ENCODE peak calls at places on chromosomes 6 and 20, in nine cellular contexts. B, Z, W, U, O, X, L, G and M are unnamed samples.

GRCh38 chr6:108937170-108937569 is 88.9 kb downstream of the ARMC2 start:
- DNase-seq in L (no peak), U (no peak), Z (no peak), O (no peak), G (no peak), W (no peak), X (no peak), B (no peak), M (no peak)

GRCh38 chr6:108071736-108072276 is 2.7 kb downstream of the OSTM1 start:
- DNase-seq in Z (no peak), L (no peak), O (no peak), G (no peak), U (no peak), W (no peak), B (no peak), X (no peak), M (no peak)

GRCh38 chr20:38947931-38948362 is 14.2 kb upstream of the DHX35 start:
- DNase-seq in B (no peak), Z (no peak), O (no peak), U (no peak), X (no peak), G (no peak), L (no peak), W (no peak), M (no peak)

GRCh38 chr6:145206247-145206907 is 528.9 kb downstream of the EPM2A start:
- DNase-seq in Z (no peak), U (no peak), O (no peak), B (no peak), L (no peak), W (no peak), G (peak), X (no peak), M (no peak)

GRCh38 chr20:33689973-33690372 is 3.8 kb upstream of the E2F1 start:
- DNase-seq in X (no peak), L (no peak), G (no peak), U (no peak), B (no peak), Z (peak), W (peak), O (no peak), M (peak)

GRCh38 chr20:49397525-49397924 is 84.9 kb downstream of the KCNB1 start:
- DNase-seq in O (no peak), U (no peak), B (no peak), Z (no peak), G (no peak), W (no peak), X (no peak), L (no peak), M (no peak)

GRCh38 chr6:13400772-13401171 is 72.4 kb upstream of the TBC1D7 start:
- DNase-seq in B (no peak), U (no peak), O (no peak), Z (no peak), G (no peak), W (no peak), X (no peak), L (peak), M (no peak)

GRCh38 chr6:55758156-55758942 is 117.0 kb downstream of the BMP5 start:
- DNase-seq in W (no peak), O (no peak), U (no peak), B (no peak), Z (no peak), L (no peak), X (no peak), G (no peak), M (no peak)

GRCh38 chr20:840858-841567 is 7.5 kb downstream of the FAM110A start:
- DNase-seq in W (peak), G (peak), U (peak), Z (no peak), L (peak), B (peak), O (no peak), X (peak), M (no peak)

GRCh38 chr20:48822879-48823385 is 4.9 kb downstream of the PREX1 start:
- DNase-seq in U (no peak), B (no peak), W (no peak), X (no peak), L (no peak), O (peak), Z (peak), G (no peak), M (no peak)

GRCh38 chr6:2651966-2652365 is 98.8 kb downstream of the MYLK4 start:
- DNase-seq in B (no peak), W (no peak), U (no peak), O (no peak), Z (no peak), X (no peak), L (no peak), G (no peak), M (no peak)

GRCh38 chr20:7031222-7031621 is 263.7 kb downstream of the BMP2 start:
- DNase-seq in G (no peak), L (no peak), B (no peak), O (no peak), U (no peak), X (no peak), W (no peak), Z (no peak), M (no peak)

GRCh38 chr20:40564997-40565680 is 123.9 kb downstream of the MAFB start:
- DNase-seq in G (no peak), O (no peak), B (no peak), U (no peak), Z (no peak), X (no peak), W (no peak), L (no peak), M (no peak)

GRCh38 chr20:57670288-57671071 is 39.3 kb downstream of the PMEPA1 start:
- DNase-seq in L (no peak), Z (no peak), U (no peak), O (no peak), B (no peak), G (no peak), W (no peak), X (no peak), M (no peak)

GRCh38 chr20:22420116-22420598 is 164.2 kb downstream of the FOXA2 start:
- DNase-seq in Z (no peak), O (no peak), U (no peak), B (no peak), W (no peak), X (no peak), G (no peak), L (no peak), M (no peak)

GRCh38 chr20:7694940-7695567 is 245.2 kb downstream of the HAO1 start:
- DNase-seq in G (no peak), U (no peak), L (no peak), X (no peak), W (no peak), O (no peak), Z (no peak), B (no peak), M (no peak)

GRCh38 chr6:38477680-38478260 is 162.0 kb downstream of the BTBD9 start:
- DNase-seq in Z (no peak), L (no peak), W (no peak), X (no peak), O (no peak), B (no peak), U (no peak), G (no peak), M (no peak)

GRCh38 chr20:59013959-59014608 is 5.1 kb upstream of the TUBB1 start:
- DNase-seq in L (no peak), B (no peak), W (no peak), O (no peak), Z (no peak), X (peak), U (no peak), G (no peak), M (no peak)

GRCh38 chr6:134739299-134740090 is 210.4 kb downstream of the ALDH8A1 start:
- DNase-seq in X (no peak), B (no peak), Z (no peak), U (no peak), O (no peak), L (no peak), G (peak), W (no peak), M (no peak)

GRCh38 chr6:4961322-4962168 is 42.3 kb downstream of the RPP40 start:
- DNase-seq in X (no peak), B (no peak), G (no peak), L (no peak), O (no peak), W (no peak), U (no peak), Z (no peak), M (no peak)

GRCh38 chr20:37309941-37310590 is 20.6 kb downstream of the MANBAL start:
- DNase-seq in B (no peak), X (no peak), G (no peak), Z (no peak), L (no peak), W (peak), O (no peak), U (no peak), M (no peak)

GRCh38 chr20:4369798-4370124 is 351.9 kb upstream of the PRND start:
- DNase-seq in B (no peak), W (no peak), G (no peak), L (peak), Z (no peak), X (no peak), U (no peak), O (no peak), M (no peak)

GRCh38 chr6:82385961-82386360 is 22.3 kb downstream of the TPBG start:
- DNase-seq in Z (no peak), U (peak), O (no peak), W (no peak), B (no peak), G (peak), X (no peak), L (no peak), M (no peak)

GRCh38 chr6:37049990-37050853 is 44.8 kb downstream of the FGD2 start:
- DNase-seq in B (no peak), O (peak), Z (peak), W (no peak), U (no peak), X (peak), L (peak), G (no peak), M (peak)

GRCh38 chr6:67933278-67933677 is 701.8 kb upstream of the ADGRB3 start:
- DNase-seq in U (no peak), X (peak), W (no peak), Z (no peak), B (no peak), O (no peak), G (no peak), L (peak), M (no peak)

GRCh38 chr6:129108337-129108736 is 225.4 kb downstream of the LAMA2 start:
- DNase-seq in W (no peak), O (no peak), X (no peak), L (no peak), Z (no peak), B (no peak), U (no peak), G (no peak), M (no peak)